ENCODE peak calls at places on chromosomes 13 and 19, in seven cellular contexts. One of them, this sample, is unnamed.

GRCh38 chr13:38090913-38091312 is 221.3 kb upstream of the TRPC4 start:
- DNase-seq in H9: no peak
- DNase-seq in caudate nucleus: no peak
- DNase-seq in activated naive CD8-positive, alpha-beta T cell treated with anti-CD3 and anti-CD28 coated beads, Interleukin-2, amount 50 U/mL, for 24 hours: no peak
- DNase-seq in HT1080: peak
- DNase-seq in activated CD8-positive, alpha-beta memory T cell treated with anti-CD3 and anti-CD28 coated beads for 1 hour: no peak
- DNase-seq in stimulated activated CD8-positive, alpha-beta memory T cell treated with anti-CD3 and anti-CD28 coated beads, Interleukin-7, amount 100 ng/mL, for 48 hours: no peak
- DNase-seq in this sample: no peak

GRCh38 chr13:109790951-109791605 is 4.7 kb upstream of the IRS2 start:
- DNase-seq in H9: peak
- DNase-seq in caudate nucleus: no peak
- DNase-seq in activated naive CD8-positive, alpha-beta T cell treated with anti-CD3 and anti-CD28 coated beads, Interleukin-2, amount 50 U/mL, for 24 hours: no peak
- DNase-seq in HT1080: peak
- DNase-seq in activated CD8-positive, alpha-beta memory T cell treated with anti-CD3 and anti-CD28 coated beads for 1 hour: no peak
- DNase-seq in stimulated activated CD8-positive, alpha-beta memory T cell treated with anti-CD3 and anti-CD28 coated beads, Interleukin-7, amount 100 ng/mL, for 48 hours: no peak
- DNase-seq in this sample: peak

GRCh38 chr13:114225610-114226009 is 9.1 kb upstream of the CDC16 start:
- DNase-seq in H9: no peak
- DNase-seq in caudate nucleus: no peak
- DNase-seq in activated naive CD8-positive, alpha-beta T cell treated with anti-CD3 and anti-CD28 coated beads, Interleukin-2, amount 50 U/mL, for 24 hours: no peak
- DNase-seq in HT1080: no peak
- DNase-seq in activated CD8-positive, alpha-beta memory T cell treated with anti-CD3 and anti-CD28 coated beads for 1 hour: no peak
- DNase-seq in stimulated activated CD8-positive, alpha-beta memory T cell treated with anti-CD3 and anti-CD28 coated beads, Interleukin-7, amount 100 ng/mL, for 48 hours: no peak
- DNase-seq in this sample: no peak

GRCh38 chr13:93539914-93540313 is 313.3 kb downstream of the GPC6 start:
- DNase-seq in H9: no peak
- DNase-seq in caudate nucleus: no peak
- DNase-seq in activated naive CD8-positive, alpha-beta T cell treated with anti-CD3 and anti-CD28 coated beads, Interleukin-2, amount 50 U/mL, for 24 hours: no peak
- DNase-seq in HT1080: no peak
- DNase-seq in activated CD8-positive, alpha-beta memory T cell treated with anti-CD3 and anti-CD28 coated beads for 1 hour: no peak
- DNase-seq in stimulated activated CD8-positive, alpha-beta memory T cell treated with anti-CD3 and anti-CD28 coated beads, Interleukin-7, amount 100 ng/mL, for 48 hours: no peak
- DNase-seq in this sample: no peak

GRCh38 chr13:56424246-56424645 is 716.5 kb upstream of the PRR20A start:
- DNase-seq in H9: no peak
- DNase-seq in caudate nucleus: no peak
- DNase-seq in activated naive CD8-positive, alpha-beta T cell treated with anti-CD3 and anti-CD28 coated beads, Interleukin-2, amount 50 U/mL, for 24 hours: no peak
- DNase-seq in HT1080: peak
- DNase-seq in activated CD8-positive, alpha-beta memory T cell treated with anti-CD3 and anti-CD28 coated beads for 1 hour: no peak
- DNase-seq in stimulated activated CD8-positive, alpha-beta memory T cell treated with anti-CD3 and anti-CD28 coated beads, Interleukin-7, amount 100 ng/mL, for 48 hours: no peak
- DNase-seq in this sample: no peak

GRCh38 chr13:28000567-28000966 is 12.1 kb upstream of the URAD start:
- DNase-seq in H9: peak
- DNase-seq in caudate nucleus: no peak
- DNase-seq in activated naive CD8-positive, alpha-beta T cell treated with anti-CD3 and anti-CD28 coated beads, Interleukin-2, amount 50 U/mL, for 24 hours: no peak
- DNase-seq in HT1080: no peak
- DNase-seq in activated CD8-positive, alpha-beta memory T cell treated with anti-CD3 and anti-CD28 coated beads for 1 hour: no peak
- DNase-seq in stimulated activated CD8-positive, alpha-beta memory T cell treated with anti-CD3 and anti-CD28 coated beads, Interleukin-7, amount 100 ng/mL, for 48 hours: no peak
- DNase-seq in this sample: no peak

GRCh38 chr19:53808710-53809125 is 15.4 kb downstream of the NLRP12 start:
- DNase-seq in H9: peak
- DNase-seq in caudate nucleus: no peak
- DNase-seq in activated naive CD8-positive, alpha-beta T cell treated with anti-CD3 and anti-CD28 coated beads, Interleukin-2, amount 50 U/mL, for 24 hours: no peak
- DNase-seq in HT1080: peak
- DNase-seq in activated CD8-positive, alpha-beta memory T cell treated with anti-CD3 and anti-CD28 coated beads for 1 hour: no peak
- DNase-seq in stimulated activated CD8-positive, alpha-beta memory T cell treated with anti-CD3 and anti-CD28 coated beads, Interleukin-7, amount 100 ng/mL, for 48 hours: no peak
- DNase-seq in this sample: peak

GRCh38 chr13:48244159-48244558 is 11.2 kb downstream of the ITM2B start:
- DNase-seq in H9: no peak
- DNase-seq in caudate nucleus: no peak
- DNase-seq in activated naive CD8-positive, alpha-beta T cell treated with anti-CD3 and anti-CD28 coated beads, Interleukin-2, amount 50 U/mL, for 24 hours: no peak
- DNase-seq in HT1080: no peak
- DNase-seq in activated CD8-positive, alpha-beta memory T cell treated with anti-CD3 and anti-CD28 coated beads for 1 hour: no peak
- DNase-seq in stimulated activated CD8-positive, alpha-beta memory T cell treated with anti-CD3 and anti-CD28 coated beads, Interleukin-7, amount 100 ng/mL, for 48 hours: no peak
- DNase-seq in this sample: no peak

GRCh38 chr19:48064509-48064908 is 20.6 kb upstream of the CABP5 start:
- DNase-seq in H9: peak
- DNase-seq in caudate nucleus: no peak
- DNase-seq in activated naive CD8-positive, alpha-beta T cell treated with anti-CD3 and anti-CD28 coated beads, Interleukin-2, amount 50 U/mL, for 24 hours: no peak
- DNase-seq in HT1080: peak
- DNase-seq in activated CD8-positive, alpha-beta memory T cell treated with anti-CD3 and anti-CD28 coated beads for 1 hour: no peak
- DNase-seq in stimulated activated CD8-positive, alpha-beta memory T cell treated with anti-CD3 and anti-CD28 coated beads, Interleukin-7, amount 100 ng/mL, for 48 hours: no peak
- DNase-seq in this sample: peak

This sample was measured in NCI-H226.